ENCODE peak calls at places on chromosomes 4 and X, in nine cellular contexts. H, Z, R, N, V, M, G, O and U are unnamed samples.

GRCh38 chrX:18927558-18927957 is 56.4 kb downstream of the PHKA2 start:
- DNase-seq in H (no peak), Z (no peak), R (no peak), N (no peak), V (no peak), M (no peak), G (no peak), O (peak; percentile 71), U (no peak)

GRCh38 chrX:19121898-19122640 is at the start of gene ADGRG2:
- DNase-seq in H (peak; percentile 1), Z (peak; percentile 58), R (peak; percentile 58), N (peak; percentile 22), V (no peak), M (peak; percentile 21), G (peak; percentile 48), O (no peak), U (peak; percentile 2)

GRCh38 chrX:40845331-40845911 is 110.1 kb upstream of the MED14 start:
- DNase-seq in H (no peak), Z (peak; percentile 78), R (peak; percentile 83), N (peak; percentile 87), V (peak; percentile 86), M (peak; percentile 89), G (peak; percentile 82), O (no peak), U (peak; percentile 95)

GRCh38 chr4:7266525-7267292 is 74.4 kb downstream of the SORCS2 start:
- DNase-seq in H (no peak), Z (peak; percentile 92), R (peak; percentile 73), N (peak; percentile 92), V (peak; percentile 28), M (peak; percentile 94), G (peak; percentile 84), O (no peak), U (peak; percentile 69)

GRCh38 chr4:15805583-15806517 is 27.7 kb downstream of the CD38 start:
- DNase-seq in H (peak; percentile 61), Z (peak; percentile 59), R (peak; percentile 53), N (peak; percentile 62), V (peak; percentile 29), M (peak; percentile 57), G (peak; percentile 60), O (peak; percentile 22), U (peak; percentile 61)

GRCh38 chrX:150329888-150330287 is 33.2 kb upstream of the MAMLD1 start:
- DNase-seq in H (no peak), Z (no peak), R (no peak), N (no peak), V (no peak), M (no peak), G (no peak), O (no peak), U (no peak)

GRCh38 chrX:153449306-153450113 is 3.7 kb upstream of the TREX2 start:
- DNase-seq in H (no peak), Z (no peak), R (no peak), N (no peak), V (no peak), M (peak; percentile 49), G (no peak), O (no peak), U (no peak)

GRCh38 chr4:141410839-141411238 is 190.1 kb downstream of the ZNF330 start:
- DNase-seq in H (no peak), Z (peak; percentile 54), R (no peak), N (peak; percentile 68), V (peak; percentile 69), M (peak; percentile 82), G (peak; percentile 34), O (no peak), U (peak; percentile 9)

GRCh38 chrX:137194164-137194563 is 160.4 kb upstream of the GPR101 start:
- DNase-seq in H (peak; percentile 25), Z (peak; percentile 17), R (peak; percentile 87), N (no peak), V (peak; percentile 1), M (peak; percentile 10), G (peak; percentile 3), O (no peak), U (no peak)

GRCh38 chr4:19947349-19947748 is 304.4 kb upstream of the SLIT2 start:
- DNase-seq in H (no peak), Z (peak; percentile 76), R (no peak), N (peak; percentile 66), V (peak; percentile 65), M (peak; percentile 60), G (peak; percentile 23), O (no peak), U (peak; percentile 91)

GRCh38 chr4:17284323-17285175 is 227.3 kb downstream of the QDPR start:
- DNase-seq in H (no peak), Z (peak; percentile 26), R (no peak), N (no peak), V (no peak), M (no peak), G (no peak), O (no peak), U (no peak)

GRCh38 chr4:1793496-1793840 is 375 bp downstream of the FGFR3 start:
- DNase-seq in H (peak; percentile 39), Z (peak; percentile 70), R (no peak), N (peak; percentile 52), V (no peak), M (peak; percentile 37), G (peak; percentile 70), O (no peak), U (no peak)

GRCh38 chr4:186726440-186727148 is 2.9 kb upstream of the FAT1 start:
- DNase-seq in H (peak; percentile 7), Z (peak; percentile 90), R (peak; percentile 91), N (peak; percentile 86), V (peak; percentile 37), M (peak; percentile 83), G (peak; percentile 93), O (no peak), U (peak; percentile 67)

GRCh38 chrX:18354369-18355329 is at the start of gene SCML2:
- DNase-seq in H (peak; percentile 37), Z (peak; percentile 73), R (peak; percentile 67), N (peak; percentile 32), V (no peak), M (peak; percentile 40), G (peak; percentile 63), O (no peak), U (peak; percentile 10)

GRCh38 chrX:40005290-40006011 is 92.3 kb downstream of the BCOR start:
- DNase-seq in H (no peak), Z (no peak), R (peak; percentile 28), N (no peak), V (no peak), M (no peak), G (no peak), O (no peak), U (peak; percentile 11)